ENCODE peak calls at places on chromosomes 4 and X, in seven cellular contexts. E is D721Med; F is NCI-H1105; G is stimulated activated CD8-positive, alpha-beta memory T cell treated with anti-CD3 and anti-CD28 coated beads, Interleukin-7, amount 100 ng/mL, for 1 hour; B is HL-60; R is GM10248; T is Calu3. O is an unnamed sample.

GRCh38 chrX:153828308-153828707 is 2.0 kb downstream of the PDZD4 start:
- DNase-seq in E (no peak), F (no peak), G (no peak), B (no peak), R (peak), T (no peak), O (no peak)

GRCh38 chr4:85030156-85030555 is 63.7 kb upstream of the WDFY3 start:
- DNase-seq in E (no peak), F (no peak), G (no peak), B (no peak), R (no peak), T (no peak), O (no peak)

GRCh38 chr4:87017580-87018061 is 82.8 kb downstream of the AFF1 start:
- DNase-seq in E (no peak), F (no peak), G (no peak), B (no peak), R (no peak), T (no peak), O (no peak)

GRCh38 chrX:18351774-18352173 is 2.7 kb downstream of the SCML2 start:
- DNase-seq in E (no peak), F (no peak), G (no peak), B (peak), R (no peak), T (no peak), O (no peak)

GRCh38 chr4:78552398-78553396 is 1.1 kb downstream of the ANXA3 start:
- DNase-seq in E (no peak), F (peak), G (no peak), B (peak), R (no peak), T (peak), O (no peak)

GRCh38 chrX:24858004-24858746 is 157.6 kb downstream of the ARX start:
- DNase-seq in E (no peak), F (no peak), G (no peak), B (no peak), R (no peak), T (no peak), O (no peak)

GRCh38 chrX:40189018-40189417 is 91.3 kb upstream of the BCOR start:
- DNase-seq in E (no peak), F (no peak), G (no peak), B (no peak), R (no peak), T (no peak), O (no peak)

GRCh38 chrX:50594788-50595187 is 124.2 kb upstream of the DGKK start:
- DNase-seq in E (no peak), F (no peak), G (no peak), B (no peak), R (no peak), T (no peak), O (no peak)

GRCh38 chr4:189096717-189097116 is 844.0 kb upstream of the FRG1 start:
- DNase-seq in E (no peak), F (no peak), G (no peak), B (no peak), R (no peak), T (no peak), O (no peak)

GRCh38 chr4:108169639-108170038 is 907 bp upstream of the LEF1 start:
- DNase-seq in E (no peak), F (no peak), G (no peak), B (no peak), R (no peak), T (no peak), O (no peak)

GRCh38 chr4:20251061-20251795 is 477 bp upstream of the SLIT2 start:
- DNase-seq in E (no peak), F (no peak), G (no peak), B (no peak), R (no peak), T (no peak), O (no peak)

GRCh38 chr4:184288451-184289178 is 70.9 kb upstream of the ENPP6 start:
- DNase-seq in E (no peak), F (no peak), G (no peak), B (no peak), R (peak), T (no peak), O (no peak)

GRCh38 chr4:168421671-168422070 is 58.6 kb downstream of the DDX60L start:
- DNase-seq in E (no peak), F (no peak), G (no peak), B (no peak), R (no peak), T (peak), O (no peak)

GRCh38 chr4:86675548-86675947 is 81.4 kb downstream of the PTPN13 start:
- DNase-seq in E (no peak), F (no peak), G (no peak), B (no peak), R (no peak), T (no peak), O (no peak)

GRCh38 chr4:151917145-151917775 is 156.5 kb upstream of the GATB start:
- DNase-seq in E (no peak), F (no peak), G (no peak), B (no peak), R (no peak), T (no peak), O (no peak)

GRCh38 chrX:105694839-105695238 is 127.5 kb upstream of the NRK start:
- DNase-seq in E (no peak), F (no peak), G (no peak), B (no peak), R (no peak), T (no peak), O (no peak)

GRCh38 chr4:8316251-8316771 is 46.8 kb downstream of the HTRA3 start:
- DNase-seq in E (no peak), F (no peak), G (no peak), B (no peak), R (no peak), T (no peak), O (no peak)

GRCh38 chr4:145154573-145154972 is 25.8 kb downstream of the OTUD4 start:
- DNase-seq in E (no peak), F (no peak), G (no peak), B (no peak), R (peak), T (peak), O (no peak)

GRCh38 chrX:45187731-45188130 is 12.9 kb downstream of the DIPK2B start:
- DNase-seq in E (no peak), F (peak), G (no peak), B (no peak), R (no peak), T (no peak), O (no peak)

GRCh38 chr4:168784786-168785461 is 225.1 kb downstream of the CBR4 start:
- DNase-seq in E (no peak), F (no peak), G (no peak), B (no peak), R (no peak), T (peak), O (no peak)

GRCh38 chr4:97152159-97152558 is 991.1 kb downstream of the STPG2 start:
- DNase-seq in E (no peak), F (no peak), G (no peak), B (no peak), R (no peak), T (no peak), O (no peak)

GRCh38 chr4:59583845-59584568 is 1616.1 kb upstream of the ADGRL3 start:
- DNase-seq in E (no peak), F (no peak), G (no peak), B (no peak), R (no peak), T (no peak), O (no peak)

GRCh38 chr4:86033171-86033570 is 326.7 kb downstream of the MAPK10 start:
- DNase-seq in E (no peak), F (no peak), G (no peak), B (peak), R (no peak), T (no peak), O (no peak)

GRCh38 chrX:134287356-134287755 is 50.4 kb downstream of the CCDC160 start:
- DNase-seq in E (no peak), F (no peak), G (no peak), B (no peak), R (no peak), T (no peak), O (no peak)

GRCh38 chrX:51747671-51748070 is 4.4 kb downstream of the GSPT2 start:
- DNase-seq in E (no peak), F (no peak), G (no peak), B (no peak), R (no peak), T (no peak), O (no peak)

GRCh38 chr4:123418486-123418931 is 21.9 kb downstream of the SPRY1 start:
- DNase-seq in E (no peak), F (peak), G (no peak), B (peak), R (no peak), T (peak), O (peak)

GRCh38 chrX:105552395-105552794 is 269.9 kb upstream of the NRK start:
- DNase-seq in E (no peak), F (no peak), G (no peak), B (no peak), R (no peak), T (no peak), O (no peak)

GRCh38 chrX:435536-436122 is 48.9 kb upstream of the PPP2R3B start:
- DNase-seq in E (no peak), F (no peak), G (no peak), B (no peak), R (no peak), T (no peak), O (no peak)

GRCh38 chrX:23980063-23980462 is 46.9 kb downstream of the KLHL15 start:
- DNase-seq in E (no peak), F (no peak), G (no peak), B (no peak), R (no peak), T (no peak), O (no peak)

GRCh38 chr4:107069049-107069448 is 32.9 kb upstream of the DKK2 start:
- DNase-seq in E (no peak), F (no peak), G (no peak), B (no peak), R (peak), T (no peak), O (no peak)

GRCh38 chr4:131408102-131408501 is 1741.0 kb upstream of the PCDH10 start:
- DNase-seq in E (no peak), F (no peak), G (no peak), B (no peak), R (no peak), T (no peak), O (no peak)